ENCODE peak calls at places on chromosomes 12 and 14, in five cellular contexts. W is GM12864, Y is A549, L is bronchial epithelial cell, Z is heart left ventricle. T is an unnamed sample.

GRCh38 chr12:122527478-122527944 is 462 bp downstream of the KNTC1 start:
- DNase-seq in W (no peak), Y (peak; percentile 27), L (peak; percentile 34), Z (no peak), T (no peak)

GRCh38 chr12:124527861-124528561 is 39.4 kb downstream of the NCOR2 start:
- DNase-seq in W (no peak), Y (no peak), L (no peak), Z (peak; percentile 48), T (no peak)

GRCh38 chr14:68978550-68978911 is 571 bp downstream of the ACTN1 start:
- DNase-seq in W (no peak), Y (peak; percentile 44), L (no peak), Z (peak; percentile 82), T (no peak)

GRCh38 chr12:57237952-57238853 is 8.7 kb downstream of the SHMT2 start:
- DNase-seq in W (no peak), Y (no peak), L (no peak), Z (peak; percentile 73), T (no peak)

GRCh38 chr14:91920526-91920925 is 27.0 kb downstream of the FBLN5 start:
- DNase-seq in W (no peak), Y (no peak), L (no peak), Z (no peak), T (no peak)

GRCh38 chr12:57148469-57149308 is 1.3 kb upstream of the LRP1-AS start:
- DNase-seq in W (no peak), Y (no peak), L (no peak), Z (peak; percentile 81), T (no peak)

GRCh38 chr14:75381642-75382041 is 46.2 kb upstream of the JDP2 start:
- DNase-seq in W (no peak), Y (no peak), L (no peak), Z (no peak), T (no peak)

GRCh38 chr12:52391618-52392002 is 6.2 kb upstream of the KRT84 start:
- DNase-seq in W (no peak), Y (no peak), L (peak; percentile 46), Z (peak; percentile 82), T (peak; percentile 59)

GRCh38 chr14:72961579-72962335 is 35.5 kb downstream of the DCAF4 start:
- DNase-seq in W (no peak), Y (peak; percentile 33), L (peak; percentile 85), Z (no peak), T (no peak)

GRCh38 chr14:81400202-81400678 is at the start of gene STON2:
- DNase-seq in W (no peak), Y (peak; percentile 16), L (peak; percentile 90), Z (no peak), T (no peak)

GRCh38 chr14:89137514-89138163 is 279.4 kb downstream of the FOXN3 start:
- DNase-seq in W (no peak), Y (peak; percentile 43), L (peak; percentile 88), Z (peak; percentile 77), T (peak; percentile 81)

GRCh38 chr12:54300267-54300731 is 516 bp downstream of the NFE2 start:
- DNase-seq in W (no peak), Y (no peak), L (no peak), Z (no peak), T (no peak)
- H3K4me3 ChIP-seq in W (no peak overlapping the region), Y (peak overlapping the region; percentile 29), L (no peak overlapping the region), Z (no peak overlapping the region), T (peak overlapping the region; percentile 38)

GRCh38 chr12:63753743-63754142 is 26.0 kb upstream of the RXYLT1 start:
- DNase-seq in W (no peak), Y (peak; percentile 12), L (peak; percentile 4), Z (no peak), T (no peak)
- TF ChIP-seq CTCF in W (no peak), Y (peak; percentile 12), L (peak; percentile 4), Z (no peak), T (peak; percentile 34)

GRCh38 chr12:93419388-93420034 is 22.2 kb downstream of the UBE2N start:
- DNase-seq in W (no peak), Y (peak; percentile 58), L (peak; percentile 67), Z (no peak), T (no peak)

GRCh38 chr12:93417967-93418480 is 23.7 kb downstream of the UBE2N start:
- DNase-seq in W (no peak), Y (no peak), L (no peak), Z (no peak), T (no peak)

DNA sequence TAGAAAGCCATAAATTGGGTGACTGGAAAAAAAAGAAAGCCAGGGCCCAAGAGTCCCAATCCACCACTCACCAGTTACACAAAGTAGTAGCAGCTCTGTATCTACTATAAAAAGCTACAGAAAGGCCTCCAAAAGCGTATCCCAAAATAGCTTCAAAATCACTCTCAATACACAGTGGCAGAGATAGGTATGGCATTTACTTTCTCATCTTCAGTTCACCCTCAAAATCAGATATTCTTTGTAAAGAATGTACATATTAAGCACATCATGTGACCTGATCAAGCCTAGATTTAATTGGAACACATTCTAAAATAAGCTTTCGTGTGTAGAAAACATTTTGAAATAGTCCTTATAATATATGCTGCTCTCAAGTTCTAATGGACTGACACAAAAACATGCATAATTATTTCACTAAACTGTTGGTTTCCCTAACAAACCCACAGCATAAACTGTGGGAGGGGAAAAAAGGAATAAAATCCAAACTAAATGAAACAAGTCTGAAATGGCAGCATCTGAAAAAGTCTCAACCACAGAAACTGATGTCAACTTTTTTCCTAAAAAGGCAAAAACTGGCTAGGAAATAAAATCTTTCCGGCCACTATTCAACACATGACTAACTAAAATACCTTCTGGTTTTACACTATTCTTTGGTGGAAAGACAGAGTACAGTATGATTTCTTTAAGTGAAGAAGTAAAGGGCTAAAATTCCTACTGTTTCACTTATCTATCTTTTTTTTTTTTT is 25.9 kb downstream of the UBE2N start:
- DNase-seq in W (no peak), Y (no peak), L (no peak), Z (no peak), T (no peak)
- H3K4me3 ChIP-seq in W (no peak overlapping the region), Y (no peak overlapping the region), L (no peak overlapping the region), Z (no peak overlapping the region), T (no peak overlapping the region)

GRCh38 chr14:22836301-22837058 is at the start of gene MMP14:
- DNase-seq in W (no peak), Y (no peak), L (peak; percentile 50), Z (peak; percentile 86), T (no peak)
- TF ChIP-seq CTCF in W (no peak), Y (no peak), L (peak; percentile 3), Z (peak; percentile 55), T (peak; percentile 68)

GRCh38 chr14:94388896-94389469 is 581 bp upstream of the SERPINA1 start:
- DNase-seq in W (no peak), Y (no peak), L (no peak), Z (no peak), T (no peak)
- H3K4me3 ChIP-seq in W (no peak overlapping the region), Y (no peak overlapping the region), L (no peak overlapping the region), Z (no peak overlapping the region), T (no peak overlapping the region)

GRCh38 chr12:27221625-27222387 is 22.3 kb upstream of the STK38L start:
- DNase-seq in W (peak; percentile 94), Y (no peak), L (no peak), Z (no peak), T (no peak)
- TF ChIP-seq CTCF in W (peak; percentile 34), Y (no peak), L (no peak), Z (no peak), T (no peak)

DNA sequence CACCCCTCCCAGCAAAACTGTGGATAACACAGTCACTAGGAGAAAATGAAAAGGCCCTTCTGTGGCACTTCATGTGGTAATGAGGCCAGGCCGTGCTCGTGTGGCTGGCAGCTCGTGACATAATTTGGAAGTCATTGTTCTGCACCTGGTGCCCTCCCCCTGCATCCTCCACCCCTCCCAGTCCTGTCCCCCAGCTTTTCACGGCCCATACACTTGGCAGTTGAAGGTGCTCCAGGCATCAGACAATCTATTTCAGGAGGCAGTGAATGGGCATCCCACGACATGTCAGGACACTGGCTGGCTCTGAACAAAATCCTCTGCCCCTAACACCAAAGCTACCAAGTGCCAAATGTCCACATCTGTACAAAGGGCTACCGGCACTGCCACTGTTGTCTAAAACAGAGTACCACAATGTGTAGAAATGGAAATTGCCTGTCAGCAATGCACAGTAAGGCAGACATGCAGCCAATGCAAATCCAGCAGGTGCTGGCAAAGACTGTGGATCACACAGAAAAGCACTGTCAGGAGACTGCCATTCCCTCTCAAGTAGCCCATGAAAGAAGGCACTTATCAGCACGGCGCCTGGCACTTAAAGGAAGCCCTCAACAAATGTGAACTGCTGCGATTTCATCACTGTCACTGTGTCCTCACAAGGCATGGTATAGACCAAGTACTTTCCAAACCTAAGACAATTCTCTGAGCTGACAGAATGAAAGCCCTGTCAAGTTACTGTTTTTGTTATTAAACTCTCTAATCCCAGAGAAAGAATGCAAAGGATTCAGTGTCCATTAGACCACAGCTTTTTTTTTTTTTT is 39.1 kb downstream of the CORO1C start:
- DNase-seq in W (no peak), Y (no peak), L (peak; percentile 62), Z (no peak), T (no peak)
- H3K4me3 ChIP-seq in W (peak overlapping the region; percentile 3), Y (peak overlapping the region; percentile 12), L (no peak overlapping the region), Z (peak overlapping the region; percentile 39), T (no peak overlapping the region)

DNA sequence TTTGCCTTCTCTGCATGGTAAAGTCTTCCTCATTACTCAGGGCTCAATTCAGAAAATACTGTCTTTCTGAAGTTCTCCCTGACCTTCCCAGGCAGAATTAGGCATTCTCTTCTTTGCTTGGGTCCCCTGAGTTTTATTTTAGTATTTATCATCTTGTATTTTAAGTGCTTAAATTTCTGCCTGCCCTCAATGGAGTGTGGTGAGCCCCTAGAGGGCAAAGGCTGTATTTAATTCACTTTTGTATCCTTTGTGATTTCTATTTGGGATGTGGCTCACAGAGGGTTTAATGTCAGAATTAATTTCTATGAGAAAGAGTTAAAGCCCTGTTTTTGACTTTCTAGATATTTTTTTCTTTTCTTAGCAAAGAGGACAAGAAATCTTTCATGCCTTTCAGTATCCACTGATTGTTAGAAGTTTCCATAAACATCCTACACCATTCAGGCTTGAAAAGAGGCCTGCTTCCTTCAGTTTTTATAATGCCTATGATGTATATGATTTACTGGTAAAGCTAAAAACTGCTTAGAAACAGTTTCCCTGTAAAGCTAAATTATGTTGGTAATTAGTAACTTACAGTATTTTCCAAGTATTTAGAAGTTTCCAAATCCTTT is 55.6 kb upstream of the PTPRB start:
- DNase-seq in W (no peak), Y (peak; percentile 17), L (peak; percentile 15), Z (no peak), T (no peak)
- TF ChIP-seq CTCF in W (peak; percentile 22), Y (peak; percentile 42), L (peak; percentile 28), Z (peak; percentile 58), T (peak; percentile 72)

DNA sequence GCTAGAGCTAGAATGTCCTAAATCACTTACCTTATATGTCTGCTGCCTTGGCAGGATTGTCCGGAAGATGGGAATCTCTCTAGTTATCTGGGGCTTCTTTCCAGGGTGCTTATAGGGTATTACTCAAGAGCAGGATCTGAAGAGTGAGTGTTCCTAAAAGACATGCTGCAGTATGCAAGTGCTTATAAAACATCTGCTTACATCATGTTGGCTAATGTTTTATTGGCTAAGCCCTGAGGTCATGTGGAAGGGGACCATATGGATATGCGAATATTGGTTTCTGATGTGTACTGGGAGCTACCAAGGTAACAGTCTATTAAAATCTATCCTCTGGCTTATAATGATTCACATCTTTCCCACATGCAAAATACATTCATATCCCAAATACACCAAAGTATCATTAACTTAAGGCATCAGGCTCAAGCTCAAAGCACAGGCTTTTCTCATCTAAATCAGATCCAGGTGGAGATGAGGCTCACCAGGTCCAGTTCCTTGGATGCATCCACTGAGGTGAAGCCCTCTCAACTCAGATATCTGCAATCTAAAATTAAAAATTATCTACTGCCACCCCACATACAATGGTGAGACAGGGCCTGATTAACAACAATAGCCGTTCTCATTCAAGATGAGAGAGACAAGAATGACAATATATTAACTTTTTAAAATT is 29.8 kb downstream of the LRRIQ1 start:
- DNase-seq in W (no peak), Y (no peak), L (no peak), Z (no peak), T (no peak)
- H3K4me3 ChIP-seq in W (no peak overlapping the region), Y (no peak overlapping the region), L (no peak overlapping the region), Z (no peak overlapping the region), T (no peak overlapping the region)